ENCODE peak calls at places on chromosome X, in four cellular contexts. One of them, this sample, is unnamed.

GRCh38 chrX:30653415-30654131 is at the start of gene GK:
- DNase-seq in mesenchymal stem cell: peak; percentile 31
- DNase-seq in activated T-cell treated with anti-CD3 and anti-CD28 coated beads, Interleukin-2, amount 50 U/mL, for 48 hours: no peak
- DNase-seq in body of pancreas: peak; percentile 36
- DNase-seq in this sample: no peak

GRCh38 chrX:128929281-128930057 is 593.8 kb downstream of the SMARCA1 start:
- DNase-seq in body of pancreas: no peak
- DNase-seq in activated T-cell treated with anti-CD3 and anti-CD28 coated beads, Interleukin-2, amount 50 U/mL, for 48 hours: no peak
- DNase-seq in mesenchymal stem cell: no peak
- DNase-seq in this sample: no peak

GRCh38 chrX:41472231-41472815 is 25.2 kb downstream of the NYX start:
- DNase-seq in mesenchymal stem cell: no peak
- DNase-seq in activated T-cell treated with anti-CD3 and anti-CD28 coated beads, Interleukin-2, amount 50 U/mL, for 48 hours: no peak
- DNase-seq in body of pancreas: no peak
- DNase-seq in this sample: no peak

GRCh38 chrX:106894978-106895452 is 8.1 kb downstream of the RIPPLY1 start:
- DNase-seq in mesenchymal stem cell: peak; percentile 64
- DNase-seq in activated T-cell treated with anti-CD3 and anti-CD28 coated beads, Interleukin-2, amount 50 U/mL, for 48 hours: no peak
- DNase-seq in body of pancreas: no peak
- DNase-seq in this sample: no peak

GRCh38 chrX:69285881-69286545 is 120.8 kb upstream of the PJA1 start:
- DNase-seq in activated T-cell treated with anti-CD3 and anti-CD28 coated beads, Interleukin-2, amount 50 U/mL, for 48 hours: peak; percentile 75
- DNase-seq in mesenchymal stem cell: peak; percentile 24
- DNase-seq in body of pancreas: peak; percentile 73
- DNase-seq in this sample: peak; percentile 7

GRCh38 chrX:120514236-120514635 is 45.1 kb upstream of the LAMP2 start:
- DNase-seq in mesenchymal stem cell: peak; percentile 7
- DNase-seq in activated T-cell treated with anti-CD3 and anti-CD28 coated beads, Interleukin-2, amount 50 U/mL, for 48 hours: no peak
- DNase-seq in body of pancreas: peak; percentile 13
- DNase-seq in this sample: no peak

GRCh38 chrX:46301903-46302302 is 243.3 kb downstream of the ZNF674 start:
- DNase-seq in body of pancreas: no peak
- DNase-seq in mesenchymal stem cell: no peak
- DNase-seq in activated T-cell treated with anti-CD3 and anti-CD28 coated beads, Interleukin-2, amount 50 U/mL, for 48 hours: no peak
- DNase-seq in this sample: no peak

GRCh38 chrX:140099221-140099620 is 133.9 kb upstream of the CXorf66 start:
- DNase-seq in activated T-cell treated with anti-CD3 and anti-CD28 coated beads, Interleukin-2, amount 50 U/mL, for 48 hours: no peak
- DNase-seq in mesenchymal stem cell: no peak
- DNase-seq in body of pancreas: no peak
- DNase-seq in this sample: no peak

GRCh38 chrX:130057209-130057608 is 53.1 kb downstream of the ELF4 start:
- DNase-seq in body of pancreas: no peak
- DNase-seq in mesenchymal stem cell: peak; percentile 13
- DNase-seq in activated T-cell treated with anti-CD3 and anti-CD28 coated beads, Interleukin-2, amount 50 U/mL, for 48 hours: no peak
- DNase-seq in this sample: no peak

GRCh38 chrX:118219866-118220265 is 103.3 kb upstream of the KLHL13 start:
- DNase-seq in activated T-cell treated with anti-CD3 and anti-CD28 coated beads, Interleukin-2, amount 50 U/mL, for 48 hours: no peak
- DNase-seq in mesenchymal stem cell: no peak
- DNase-seq in body of pancreas: no peak
- DNase-seq in this sample: no peak

GRCh38 chrX:129791961-129792570 is 12.3 kb downstream of the SASH3 start:
- DNase-seq in activated T-cell treated with anti-CD3 and anti-CD28 coated beads, Interleukin-2, amount 50 U/mL, for 48 hours: no peak
- DNase-seq in body of pancreas: no peak
- DNase-seq in mesenchymal stem cell: no peak
- DNase-seq in this sample: no peak

GRCh38 chrX:15686818-15687685 is 22.4 kb upstream of the CLTRN start:
- DNase-seq in body of pancreas: peak; percentile 74
- DNase-seq in mesenchymal stem cell: peak; percentile 64
- DNase-seq in activated T-cell treated with anti-CD3 and anti-CD28 coated beads, Interleukin-2, amount 50 U/mL, for 48 hours: peak; percentile 65
- DNase-seq in this sample: peak; percentile 29

GRCh38 chrX:15204130-15204751 is 65.6 kb downstream of the ASB9 start:
- DNase-seq in activated T-cell treated with anti-CD3 and anti-CD28 coated beads, Interleukin-2, amount 50 U/mL, for 48 hours: peak; percentile 24
- DNase-seq in mesenchymal stem cell: no peak
- DNase-seq in body of pancreas: no peak
- DNase-seq in this sample: no peak

GRCh38 chrX:72609313-72609712 is 36.7 kb upstream of the HDAC8 start:
- DNase-seq in activated T-cell treated with anti-CD3 and anti-CD28 coated beads, Interleukin-2, amount 50 U/mL, for 48 hours: no peak
- DNase-seq in body of pancreas: no peak
- DNase-seq in mesenchymal stem cell: peak; percentile 6
- DNase-seq in this sample: no peak

GRCh38 chrX:24294619-24295018 is 19.2 kb downstream of the SUPT20HL2 start:
- DNase-seq in body of pancreas: peak; percentile 13
- DNase-seq in mesenchymal stem cell: peak; percentile 6
- DNase-seq in activated T-cell treated with anti-CD3 and anti-CD28 coated beads, Interleukin-2, amount 50 U/mL, for 48 hours: peak; percentile 65
- DNase-seq in this sample: no peak

GRCh38 chrX:2708601-2709200 is 17.6 kb downstream of the CD99 start:
- DNase-seq in mesenchymal stem cell: no peak
- DNase-seq in body of pancreas: no peak
- DNase-seq in activated T-cell treated with anti-CD3 and anti-CD28 coated beads, Interleukin-2, amount 50 U/mL, for 48 hours: no peak
- DNase-seq in this sample: no peak

GRCh38 chrX:150036181-150036580 is 97.9 kb upstream of the EOLA2 start:
- DNase-seq in activated T-cell treated with anti-CD3 and anti-CD28 coated beads, Interleukin-2, amount 50 U/mL, for 48 hours: no peak
- DNase-seq in mesenchymal stem cell: peak; percentile 50
- DNase-seq in body of pancreas: peak; percentile 19
- DNase-seq in this sample: no peak

GRCh38 chrX:63754141-63754859 is 30.7 kb downstream of the ARHGEF9 start:
- DNase-seq in body of pancreas: peak; percentile 12
- DNase-seq in activated T-cell treated with anti-CD3 and anti-CD28 coated beads, Interleukin-2, amount 50 U/mL, for 48 hours: no peak
- DNase-seq in mesenchymal stem cell: peak; percentile 63
- DNase-seq in this sample: no peak

GRCh38 chrX:46681849-46682248 is 77.1 kb downstream of the SLC9A7 start:
- DNase-seq in activated T-cell treated with anti-CD3 and anti-CD28 coated beads, Interleukin-2, amount 50 U/mL, for 48 hours: no peak
- DNase-seq in body of pancreas: no peak
- DNase-seq in mesenchymal stem cell: peak; percentile 5
- DNase-seq in this sample: no peak

GRCh38 chrX:131818297-131818936 is 204.7 kb upstream of the STK26 start:
- DNase-seq in mesenchymal stem cell: no peak
- DNase-seq in body of pancreas: no peak
- DNase-seq in activated T-cell treated with anti-CD3 and anti-CD28 coated beads, Interleukin-2, amount 50 U/mL, for 48 hours: no peak
- DNase-seq in this sample: no peak

GRCh38 chrX:479273-479981 is 92.7 kb upstream of the PPP2R3B start:
- DNase-seq in activated T-cell treated with anti-CD3 and anti-CD28 coated beads, Interleukin-2, amount 50 U/mL, for 48 hours: no peak
- DNase-seq in mesenchymal stem cell: no peak
- DNase-seq in body of pancreas: no peak
- DNase-seq in this sample: no peak